ENCODE peak calls at places on chromosome 16, in five cellular contexts. M, D, Y, L and P are unnamed samples.
A peak's percentile ranks its signal among the peaks of the same experiment; 100 is the strongest.

GRCh38 chr16:21684199-21684598 is 20.4 kb downstream of the OTOA start:
- DNase-seq in M (no peak), D (no peak), L (no peak), Y (no peak), P (no peak)

GRCh38 chr16:1884155-1884760 is 12.3 kb upstream of the MEIOB start:
- DNase-seq in Y (no peak), M (no peak), D (no peak), L (no peak), P (no peak)

GRCh38 chr16:53745753-53746258 is 41.9 kb downstream of the FTO start:
- DNase-seq in M (no peak), Y (no peak), L (no peak), D (no peak), P (no peak)

GRCh38 chr16:21159281-21159951 is 942 bp downstream of the LDAF1 start:
- DNase-seq in M (peak; percentile 75), D (no peak), L (no peak), Y (no peak), P (no peak)

GRCh38 chr16:15610369-15610871 is 32.5 kb downstream of the MARF1 start:
- DNase-seq in D (no peak), M (no peak), L (no peak), Y (no peak), P (no peak)

GRCh38 chr16:3959148-3959547 is 78.6 kb upstream of the CREBBP start:
- DNase-seq in D (no peak), L (no peak), M (no peak), Y (no peak), P (no peak)

GRCh38 chr16:4376126-4376819 is 4.6 kb downstream of the VASN start:
- DNase-seq in Y (no peak), L (no peak), M (peak; percentile 76), D (no peak), P (no peak)

GRCh38 chr16:84117482-84117843 is 721 bp upstream of the MBTPS1 start:
- DNase-seq in D (peak; percentile 2), L (no peak), M (no peak), Y (no peak), P (no peak)

GRCh38 chr16:78609542-78610253 is 510.2 kb downstream of the WWOX start:
- DNase-seq in D (no peak), L (no peak), M (no peak), Y (no peak), P (no peak)

GRCh38 chr16:23296994-23297393 is 5.1 kb upstream of the SCNN1B start:
- DNase-seq in M (no peak), Y (no peak), D (no peak), L (no peak), P (no peak)

GRCh38 chr16:51262428-51262827 is 111.4 kb upstream of the SALL1 start:
- DNase-seq in M (no peak), L (no peak), Y (no peak), D (no peak), P (no peak)

GRCh38 chr16:11142261-11142630 is 113.8 kb downstream of the SOCS1 start:
- DNase-seq in Y (no peak), L (no peak), D (no peak), M (no peak), P (no peak)

GRCh38 chr16:64459821-64460220 is 662.0 kb downstream of the CDH11 start:
- DNase-seq in D (no peak), Y (no peak), M (no peak), L (no peak), P (no peak)

GRCh38 chr16:3187798-3188674 is at the start of gene OR1F1:
- DNase-seq in Y (no peak), D (no peak), L (no peak), M (no peak), P (no peak)

GRCh38 chr16:22307838-22308237 is 10.6 kb downstream of the POLR3E start:
- DNase-seq in D (no peak), M (no peak), Y (no peak), L (no peak), P (no peak)

GRCh38 chr16:11597737-11598136 is 11.0 kb upstream of the LITAF start:
- DNase-seq in Y (no peak), D (no peak), L (no peak), M (no peak), P (no peak)

GRCh38 chr16:58464916-58465731 is 34.8 kb upstream of the NDRG4 start:
- DNase-seq in D (no peak), M (no peak), Y (no peak), L (no peak), P (no peak)

GRCh38 chr16:53999123-53999522 is 287.5 kb downstream of the IRX3 start:
- DNase-seq in Y (no peak), L (no peak), D (no peak), M (no peak), P (no peak)

DNA sequence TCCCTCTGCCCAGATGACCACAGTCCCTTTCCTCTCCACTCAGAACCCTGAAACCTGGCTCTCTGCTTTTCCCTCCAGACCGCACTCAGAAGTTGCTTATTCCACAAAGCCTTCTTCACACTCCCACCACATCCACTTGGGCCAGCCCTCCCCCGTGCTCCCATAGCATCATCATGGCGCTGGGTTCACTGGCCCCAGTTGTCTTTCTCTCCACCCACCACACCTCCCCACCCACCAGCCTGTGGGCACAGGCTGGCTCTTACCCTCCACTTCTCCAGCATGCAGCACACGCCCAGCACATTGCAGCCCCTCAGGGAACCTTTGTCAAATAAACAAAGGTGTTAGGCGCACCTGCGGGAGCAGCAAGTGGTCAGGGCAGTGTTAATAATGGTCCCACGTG is 130.0 kb downstream of the KATNIP start:
- DNase-seq in D (no peak), M (no peak), L (no peak), Y (no peak), P (no peak)
- H3K36me3 ChIP-seq in D (no peaks in the 10 kb centered on the region), M (no peaks in the 10 kb centered on the region), L (no peaks in the 10 kb centered on the region), Y (no peaks in the 10 kb centered on the region), P (no peaks in the 10 kb centered on the region)

GRCh38 chr16:85946680-85947510 is 47.9 kb downstream of the IRF8 start:
- DNase-seq in L (no peak), Y (no peak), D (no peak), M (no peak), P (no peak)
- H3K4me3 ChIP-seq in L (peak overlapping the region; percentile 69), Y (no peak overlapping the region), D (peak overlapping the region; percentile 47), M (no peak overlapping the region), P (no peak overlapping the region)

GRCh38 chr16:89261691-89262563 is 44.4 kb downstream of the ZNF778 start:
- DNase-seq in L (no peak), Y (no peak), D (no peak), M (no peak), P (no peak)
- TF ChIP-seq CTCF in L (no peak), Y (no peak), D (no peak), M (no peak), P (no peak)

GRCh38 chr16:24718967-24719521 is 10.4 kb upstream of the TNRC6A start:
- DNase-seq in D (no peak), M (no peak), Y (no peak), L (no peak), P (no peak)

GRCh38 chr16:24717411-24717810 is 12.0 kb upstream of the TNRC6A start:
- DNase-seq in L (no peak), Y (no peak), D (no peak), M (no peak), P (no peak)

GRCh38 chr16:24723663-24724062 is 5.8 kb upstream of the TNRC6A start:
- DNase-seq in Y (no peak), M (no peak), D (no peak), L (no peak), P (no peak)

GRCh38 chr16:24721830-24722238 is 7.6 kb upstream of the TNRC6A start:
- DNase-seq in M (no peak), Y (peak; percentile 62), L (no peak), D (no peak), P (no peak)
- H3K36me3 ChIP-seq in M (no peaks in the 10 kb centered on the region), Y (no peaks in the 10 kb centered on the region), L (no peaks in the 10 kb centered on the region), D (no peaks in the 10 kb centered on the region), P (no peaks in the 10 kb centered on the region)